ENCODE peak calls at places on chromosome 1, in ten cellular contexts. One of them, this sample, is unnamed.

GRCh38 chr1:3821004-3821933 is 25.0 kb upstream of the LRRC47 start:
- DNase-seq in EL: no peak
- DNase-seq in mesendoderm: no peak
- DNase-seq in aorta: no peak
- DNase-seq in left ventricle myocardium inferior: no peak
- DNase-seq in stimulated activated CD8-positive, alpha-beta memory T cell treated with anti-CD3 and anti-CD28 coated beads, Interleukin-7, amount 100 ng/mL, for 1 hour: no peak
- DNase-seq in occipital lobe: no peak
- DNase-seq in GM12864: no peak
- DNase-seq in DMS 273 treated with DMSO at 0.1 percent for 48 hours: peak
- DNase-seq in BJ: no peak
- DNase-seq in this sample: no peak

GRCh38 chr1:210291786-210292275 is 36.9 kb upstream of the HHAT start:
- DNase-seq in EL: peak
- DNase-seq in mesendoderm: no peak
- DNase-seq in aorta: peak
- DNase-seq in left ventricle myocardium inferior: no peak
- DNase-seq in stimulated activated CD8-positive, alpha-beta memory T cell treated with anti-CD3 and anti-CD28 coated beads, Interleukin-7, amount 100 ng/mL, for 1 hour: no peak
- DNase-seq in occipital lobe: no peak
- DNase-seq in GM12864: no peak
- DNase-seq in DMS 273 treated with DMSO at 0.1 percent for 48 hours: no peak
- DNase-seq in BJ: peak
- DNase-seq in this sample: no peak

GRCh38 chr1:235304549-235305451 is 23.2 kb downstream of the ARID4B start:
- DNase-seq in EL: no peak
- DNase-seq in mesendoderm: peak
- DNase-seq in aorta: no peak
- DNase-seq in left ventricle myocardium inferior: no peak
- DNase-seq in stimulated activated CD8-positive, alpha-beta memory T cell treated with anti-CD3 and anti-CD28 coated beads, Interleukin-7, amount 100 ng/mL, for 1 hour: no peak
- DNase-seq in occipital lobe: no peak
- DNase-seq in GM12864: no peak
- DNase-seq in DMS 273 treated with DMSO at 0.1 percent for 48 hours: no peak
- DNase-seq in BJ: no peak
- DNase-seq in this sample: no peak

GRCh38 chr1:116504308-116505156 is 66.3 kb downstream of the CD58 start:
- DNase-seq in EL: peak
- DNase-seq in mesendoderm: no peak
- DNase-seq in aorta: peak
- DNase-seq in left ventricle myocardium inferior: peak
- DNase-seq in stimulated activated CD8-positive, alpha-beta memory T cell treated with anti-CD3 and anti-CD28 coated beads, Interleukin-7, amount 100 ng/mL, for 1 hour: peak
- DNase-seq in occipital lobe: no peak
- DNase-seq in GM12864: peak
- DNase-seq in DMS 273 treated with DMSO at 0.1 percent for 48 hours: no peak
- DNase-seq in BJ: no peak
- DNase-seq in this sample: peak

GRCh38 chr1:27504588-27505419 is 14.8 kb upstream of the WASF2 start:
- DNase-seq in EL: peak
- DNase-seq in mesendoderm: peak
- DNase-seq in aorta: peak
- DNase-seq in left ventricle myocardium inferior: peak
- DNase-seq in stimulated activated CD8-positive, alpha-beta memory T cell treated with anti-CD3 and anti-CD28 coated beads, Interleukin-7, amount 100 ng/mL, for 1 hour: no peak
- DNase-seq in occipital lobe: peak
- DNase-seq in GM12864: no peak
- DNase-seq in DMS 273 treated with DMSO at 0.1 percent for 48 hours: no peak
- DNase-seq in BJ: no peak
- DNase-seq in this sample: no peak

GRCh38 chr1:20343149-20343936 is 52.7 kb downstream of the VWA5B1 start:
- DNase-seq in EL: no peak
- DNase-seq in mesendoderm: peak
- DNase-seq in aorta: no peak
- DNase-seq in left ventricle myocardium inferior: peak
- DNase-seq in stimulated activated CD8-positive, alpha-beta memory T cell treated with anti-CD3 and anti-CD28 coated beads, Interleukin-7, amount 100 ng/mL, for 1 hour: no peak
- DNase-seq in occipital lobe: no peak
- DNase-seq in GM12864: no peak
- DNase-seq in DMS 273 treated with DMSO at 0.1 percent for 48 hours: no peak
- DNase-seq in BJ: no peak
- DNase-seq in this sample: no peak

GRCh38 chr1:196611873-196612272 is 3.6 kb upstream of the KCNT2 start:
- DNase-seq in EL: no peak
- DNase-seq in mesendoderm: peak
- DNase-seq in aorta: no peak
- DNase-seq in left ventricle myocardium inferior: no peak
- DNase-seq in stimulated activated CD8-positive, alpha-beta memory T cell treated with anti-CD3 and anti-CD28 coated beads, Interleukin-7, amount 100 ng/mL, for 1 hour: no peak
- DNase-seq in occipital lobe: no peak
- DNase-seq in GM12864: no peak
- DNase-seq in DMS 273 treated with DMSO at 0.1 percent for 48 hours: no peak
- DNase-seq in BJ: no peak
- DNase-seq in this sample: no peak

GRCh38 chr1:245023222-245023621 is 131.6 kb upstream of the KIF26B start:
- DNase-seq in EL: no peak
- DNase-seq in mesendoderm: no peak
- DNase-seq in aorta: no peak
- DNase-seq in left ventricle myocardium inferior: no peak
- DNase-seq in stimulated activated CD8-positive, alpha-beta memory T cell treated with anti-CD3 and anti-CD28 coated beads, Interleukin-7, amount 100 ng/mL, for 1 hour: no peak
- DNase-seq in occipital lobe: no peak
- DNase-seq in GM12864: no peak
- DNase-seq in DMS 273 treated with DMSO at 0.1 percent for 48 hours: no peak
- DNase-seq in BJ: no peak
- DNase-seq in this sample: no peak

GRCh38 chr1:1793481-1794244 is 15.4 kb upstream of the NADK start:
- DNase-seq in EL: no peak
- DNase-seq in mesendoderm: no peak
- DNase-seq in aorta: no peak
- DNase-seq in left ventricle myocardium inferior: no peak
- DNase-seq in stimulated activated CD8-positive, alpha-beta memory T cell treated with anti-CD3 and anti-CD28 coated beads, Interleukin-7, amount 100 ng/mL, for 1 hour: no peak
- DNase-seq in occipital lobe: no peak
- DNase-seq in GM12864: no peak
- DNase-seq in DMS 273 treated with DMSO at 0.1 percent for 48 hours: no peak
- DNase-seq in BJ: no peak
- DNase-seq in this sample: no peak

GRCh38 chr1:50108497-50109073 is at the start of gene ELAVL4:
- DNase-seq in EL: no peak
- DNase-seq in mesendoderm: no peak
- DNase-seq in aorta: no peak
- DNase-seq in left ventricle myocardium inferior: no peak
- DNase-seq in stimulated activated CD8-positive, alpha-beta memory T cell treated with anti-CD3 and anti-CD28 coated beads, Interleukin-7, amount 100 ng/mL, for 1 hour: no peak
- DNase-seq in occipital lobe: peak
- DNase-seq in GM12864: no peak
- DNase-seq in DMS 273 treated with DMSO at 0.1 percent for 48 hours: peak
- DNase-seq in BJ: no peak
- DNase-seq in this sample: peak

GRCh38 chr1:27503961-27504587 is 14.1 kb upstream of the WASF2 start:
- DNase-seq in EL: no peak
- DNase-seq in mesendoderm: no peak
- DNase-seq in aorta: no peak
- DNase-seq in left ventricle myocardium inferior: no peak
- DNase-seq in stimulated activated CD8-positive, alpha-beta memory T cell treated with anti-CD3 and anti-CD28 coated beads, Interleukin-7, amount 100 ng/mL, for 1 hour: no peak
- DNase-seq in occipital lobe: no peak
- DNase-seq in GM12864: no peak
- DNase-seq in DMS 273 treated with DMSO at 0.1 percent for 48 hours: no peak
- DNase-seq in BJ: no peak
- DNase-seq in this sample: no peak

GRCh38 chr1:184823080-184823479 is 68.4 kb upstream of the EDEM3 start:
- DNase-seq in EL: no peak
- DNase-seq in mesendoderm: no peak
- DNase-seq in aorta: no peak
- DNase-seq in left ventricle myocardium inferior: no peak
- DNase-seq in stimulated activated CD8-positive, alpha-beta memory T cell treated with anti-CD3 and anti-CD28 coated beads, Interleukin-7, amount 100 ng/mL, for 1 hour: no peak
- DNase-seq in occipital lobe: no peak
- DNase-seq in GM12864: no peak
- DNase-seq in DMS 273 treated with DMSO at 0.1 percent for 48 hours: no peak
- DNase-seq in BJ: no peak
- DNase-seq in this sample: no peak

GRCh38 chr1:162145280-162145965 is 75.9 kb downstream of the NOS1AP start:
- DNase-seq in EL: no peak
- DNase-seq in mesendoderm: peak
- DNase-seq in aorta: no peak
- DNase-seq in left ventricle myocardium inferior: no peak
- DNase-seq in stimulated activated CD8-positive, alpha-beta memory T cell treated with anti-CD3 and anti-CD28 coated beads, Interleukin-7, amount 100 ng/mL, for 1 hour: no peak
- DNase-seq in occipital lobe: no peak
- DNase-seq in GM12864: no peak
- DNase-seq in DMS 273 treated with DMSO at 0.1 percent for 48 hours: no peak
- DNase-seq in BJ: no peak
- DNase-seq in this sample: no peak

GRCh38 chr1:13779930-13780329 is 79.9 kb downstream of the PRDM2 start:
- DNase-seq in EL: peak
- DNase-seq in mesendoderm: no peak
- DNase-seq in aorta: no peak
- DNase-seq in left ventricle myocardium inferior: no peak
- DNase-seq in stimulated activated CD8-positive, alpha-beta memory T cell treated with anti-CD3 and anti-CD28 coated beads, Interleukin-7, amount 100 ng/mL, for 1 hour: no peak
- DNase-seq in occipital lobe: no peak
- DNase-seq in GM12864: no peak
- DNase-seq in DMS 273 treated with DMSO at 0.1 percent for 48 hours: no peak
- DNase-seq in BJ: no peak
- DNase-seq in this sample: no peak

GRCh38 chr1:184041731-184042130 is 4.2 kb upstream of the COLGALT2 start:
- DNase-seq in EL: no peak
- DNase-seq in mesendoderm: no peak
- DNase-seq in aorta: no peak
- DNase-seq in left ventricle myocardium inferior: no peak
- DNase-seq in stimulated activated CD8-positive, alpha-beta memory T cell treated with anti-CD3 and anti-CD28 coated beads, Interleukin-7, amount 100 ng/mL, for 1 hour: no peak
- DNase-seq in occipital lobe: no peak
- DNase-seq in GM12864: no peak
- DNase-seq in DMS 273 treated with DMSO at 0.1 percent for 48 hours: no peak
- DNase-seq in BJ: no peak
- DNase-seq in this sample: no peak

GRCh38 chr1:233561708-233562426 is 52.0 kb upstream of the KCNK1 start:
- DNase-seq in EL: no peak
- DNase-seq in mesendoderm: no peak
- DNase-seq in aorta: no peak
- DNase-seq in left ventricle myocardium inferior: no peak
- DNase-seq in stimulated activated CD8-positive, alpha-beta memory T cell treated with anti-CD3 and anti-CD28 coated beads, Interleukin-7, amount 100 ng/mL, for 1 hour: no peak
- DNase-seq in occipital lobe: no peak
- DNase-seq in GM12864: no peak
- DNase-seq in DMS 273 treated with DMSO at 0.1 percent for 48 hours: no peak
- DNase-seq in BJ: no peak
- DNase-seq in this sample: peak

GRCh38 chr1:39776400-39776713 is 5.2 kb upstream of the OXCT2 start:
- DNase-seq in EL: no peak
- DNase-seq in mesendoderm: no peak
- DNase-seq in aorta: peak
- DNase-seq in left ventricle myocardium inferior: no peak
- DNase-seq in stimulated activated CD8-positive, alpha-beta memory T cell treated with anti-CD3 and anti-CD28 coated beads, Interleukin-7, amount 100 ng/mL, for 1 hour: no peak
- DNase-seq in occipital lobe: no peak
- DNase-seq in GM12864: peak
- DNase-seq in DMS 273 treated with DMSO at 0.1 percent for 48 hours: no peak
- DNase-seq in BJ: no peak
- DNase-seq in this sample: no peak

GRCh38 chr1:159068877-159069276 is 7.7 kb downstream of the AIM2 start:
- DNase-seq in EL: peak
- DNase-seq in mesendoderm: no peak
- DNase-seq in aorta: no peak
- DNase-seq in left ventricle myocardium inferior: no peak
- DNase-seq in stimulated activated CD8-positive, alpha-beta memory T cell treated with anti-CD3 and anti-CD28 coated beads, Interleukin-7, amount 100 ng/mL, for 1 hour: no peak
- DNase-seq in occipital lobe: no peak
- DNase-seq in GM12864: no peak
- DNase-seq in DMS 273 treated with DMSO at 0.1 percent for 48 hours: no peak
- DNase-seq in BJ: no peak
- DNase-seq in this sample: no peak

GRCh38 chr1:67980028-67980427 is 70.4 kb downstream of the DIRAS3 start:
- DNase-seq in EL: no peak
- DNase-seq in mesendoderm: no peak
- DNase-seq in aorta: no peak
- DNase-seq in left ventricle myocardium inferior: no peak
- DNase-seq in stimulated activated CD8-positive, alpha-beta memory T cell treated with anti-CD3 and anti-CD28 coated beads, Interleukin-7, amount 100 ng/mL, for 1 hour: no peak
- DNase-seq in occipital lobe: no peak
- DNase-seq in GM12864: no peak
- DNase-seq in DMS 273 treated with DMSO at 0.1 percent for 48 hours: no peak
- DNase-seq in BJ: no peak
- DNase-seq in this sample: no peak

GRCh38 chr1:42676534-42677087 is 5.6 kb upstream of the YBX1 start:
- DNase-seq in EL: no peak
- DNase-seq in mesendoderm: no peak
- DNase-seq in aorta: no peak
- DNase-seq in left ventricle myocardium inferior: peak
- DNase-seq in stimulated activated CD8-positive, alpha-beta memory T cell treated with anti-CD3 and anti-CD28 coated beads, Interleukin-7, amount 100 ng/mL, for 1 hour: no peak
- DNase-seq in occipital lobe: no peak
- DNase-seq in GM12864: no peak
- DNase-seq in DMS 273 treated with DMSO at 0.1 percent for 48 hours: no peak
- DNase-seq in BJ: no peak
- DNase-seq in this sample: no peak